ENCODE peak calls at places on chromosomes 7 and 10, in six cellular contexts. W is GM23338, C is GM23248, E is OCI-LY7, Z is SK-N-SH, I is PC-3. L is an unnamed sample.

GRCh38 chr10:36666451-36666850 is 458.9 kb upstream of the ANKRD30A start:
- DNase-seq in C (no peak), W (no peak), E (no peak), I (no peak), Z (no peak), L (no peak)

GRCh38 chr10:22329150-22329549 is 8.3 kb downstream of the BMI1 start:
- DNase-seq in Z (no peak), W (peak), C (no peak), I (no peak), E (no peak), L (no peak)

GRCh38 chr7:144869072-144869471 is 33.2 kb upstream of the TPK1 start:
- DNase-seq in W (peak), I (no peak), Z (no peak), E (no peak), C (no peak), L (no peak)

GRCh38 chr7:151830121-151830815 is 46.6 kb downstream of the PRKAG2 start:
- DNase-seq in E (no peak), Z (no peak), C (no peak), W (no peak), I (no peak), L (no peak)

GRCh38 chr10:115033898-115034297 is 59.3 kb upstream of the ATRNL1 start:
- DNase-seq in C (no peak), I (no peak), E (no peak), Z (no peak), W (no peak), L (no peak)

GRCh38 chr10:130336612-130337304 is 200.6 kb downstream of the GLRX3 start:
- DNase-seq in W (no peak), E (no peak), I (no peak), Z (peak), C (no peak), L (no peak)

GRCh38 chr7:106737202-106737562 is 76.2 kb upstream of the CCDC71L start:
- DNase-seq in C (peak), I (peak), Z (no peak), E (peak), W (peak), L (peak)

GRCh38 chr7:66352071-66352470 is 146.9 kb downstream of the TPST1 start:
- DNase-seq in Z (no peak), E (no peak), C (peak), I (no peak), W (peak), L (no peak)

GRCh38 chr7:108805808-108806397 is 236.2 kb downstream of the DNAJB9 start:
- DNase-seq in I (peak), Z (peak), W (peak), E (peak), C (peak), L (peak)

GRCh38 chr7:104789780-104790179 is 224.2 kb upstream of the KMT2E start:
- DNase-seq in W (no peak), I (no peak), C (no peak), Z (no peak), E (no peak), L (no peak)

GRCh38 chr7:20786779-20787651 is at the start of gene SP8:
- DNase-seq in W (peak), C (peak), Z (peak), I (no peak), E (no peak), L (no peak)

GRCh38 chr7:122383934-122384333 is 79.4 kb upstream of the FEZF1 start:
- DNase-seq in C (no peak), I (no peak), Z (no peak), E (no peak), W (no peak), L (no peak)

GRCh38 chr7:49486974-49487919 is 286.2 kb upstream of the VWC2 start:
- DNase-seq in C (no peak), I (no peak), E (peak), Z (no peak), W (peak), L (no peak)

GRCh38 chr7:132393789-132394261 is 182.4 kb downstream of the PLXNA4 start:
- DNase-seq in I (no peak), C (peak), Z (peak), E (no peak), W (no peak), L (no peak)

GRCh38 chr7:43723002-43723331 is 6.4 kb downstream of the COA1 start:
- DNase-seq in W (no peak), C (no peak), I (no peak), E (no peak), Z (no peak), L (no peak)

GRCh38 chr10:1939016-1939415 is 201.7 kb upstream of the ADARB2 start:
- DNase-seq in E (no peak), W (no peak), Z (no peak), C (no peak), I (no peak), L (no peak)

GRCh38 chr7:83161186-83161585 is 1.5 kb downstream of the PCLO start:
- DNase-seq in I (no peak), Z (no peak), E (no peak), W (peak), C (peak), L (peak)

GRCh38 chr7:16060492-16060891 is 360.8 kb downstream of the CRPPA start:
- DNase-seq in C (peak), E (no peak), Z (no peak), W (no peak), I (no peak), L (no peak)

GRCh38 chr7:24981544-24981951 is 1.6 kb upstream of the OSBPL3 start:
- DNase-seq in C (peak), E (peak), W (peak), Z (peak), I (peak), L (peak)

GRCh38 chr10:70761031-70761601 is 24.1 kb downstream of the TBATA start:
- DNase-seq in W (peak), Z (no peak), I (peak), C (peak), E (no peak), L (no peak)

GRCh38 chr7:19522486-19522885 is 186.4 kb downstream of the POLR1F start:
- DNase-seq in W (no peak), C (peak), E (no peak), I (peak), Z (no peak), L (no peak)

GRCh38 chr10:102113956-102114857 is 6.0 kb downstream of the LDB1 start:
- DNase-seq in C (peak), W (peak), Z (peak), I (no peak), E (no peak), L (no peak)

GRCh38 chr10:18666810-18667209 is 7.6 kb downstream of the ARL5B start:
- DNase-seq in Z (no peak), W (peak), I (peak), C (peak), E (no peak), L (no peak)

GRCh38 chr7:121034929-121035328 is 46.4 kb downstream of the CPED1 start:
- DNase-seq in I (no peak), Z (no peak), E (no peak), W (no peak), C (no peak), L (no peak)

GRCh38 chr10:75145590-75145989 is 34.1 kb downstream of the SAMD8 start:
- DNase-seq in C (no peak), Z (no peak), W (no peak), E (no peak), I (no peak), L (no peak)

GRCh38 chr10:129756912-129757861 is 206.9 kb downstream of the EBF3 start:
- DNase-seq in C (peak), I (no peak), E (no peak), Z (no peak), W (no peak), L (no peak)

GRCh38 chr10:17232276-17232987 is 4.4 kb downstream of the VIM start:
- DNase-seq in E (no peak), Z (no peak), I (no peak), W (no peak), C (peak), L (peak)

GRCh38 chr10:110852255-110852896 is 19.4 kb upstream of the PDCD4 start:
- DNase-seq in I (peak), W (peak), E (no peak), Z (no peak), C (peak), L (peak)

GRCh38 chr7:97580205-97580604 is 151.7 kb upstream of the TAC1 start:
- DNase-seq in C (no peak), E (no peak), I (no peak), W (peak), Z (no peak), L (no peak)

GRCh38 chr7:135673360-135673706 is 11.0 kb downstream of the STMP1 start:
- DNase-seq in I (peak), C (peak), E (no peak), W (no peak), Z (no peak), L (no peak)

GRCh38 chr7:151242181-151243044 is 6.1 kb downstream of the SMARCD3 start:
- DNase-seq in Z (no peak), W (no peak), C (no peak), I (no peak), E (no peak), L (no peak)

GRCh38 chr7:72019436-72019835 is 392.7 kb downstream of the CALN1 start:
- DNase-seq in E (no peak), W (no peak), I (no peak), C (no peak), Z (no peak), L (no peak)

GRCh38 chr10:69959911-69960310 is 92.7 kb upstream of the MACROH2A2 start:
- DNase-seq in E (peak), C (no peak), W (no peak), Z (no peak), I (no peak), L (no peak)

GRCh38 chr7:91168766-91169518 is 95.3 kb upstream of the FZD1 start:
- DNase-seq in Z (peak), C (no peak), E (no peak), I (no peak), W (no peak), L (no peak)

GRCh38 chr10:124238367-124238766 is 145.0 kb upstream of the CHST15 start:
- DNase-seq in C (no peak), Z (no peak), I (peak), W (no peak), E (no peak), L (no peak)

GRCh38 chr10:124237282-124237975 is 144.0 kb upstream of the CHST15 start:
- DNase-seq in E (no peak), W (no peak), C (no peak), Z (peak), I (no peak), L (no peak)

GRCh38 chr10:124239134-124239533 is 145.7 kb upstream of the CHST15 start:
- DNase-seq in E (no peak), W (no peak), I (no peak), Z (no peak), C (no peak), L (no peak)

GRCh38 chr10:124240721-124241350 is 147.4 kb upstream of the CHST15 start:
- DNase-seq in W (peak), I (no peak), Z (no peak), E (no peak), C (no peak), L (no peak)

DNA sequence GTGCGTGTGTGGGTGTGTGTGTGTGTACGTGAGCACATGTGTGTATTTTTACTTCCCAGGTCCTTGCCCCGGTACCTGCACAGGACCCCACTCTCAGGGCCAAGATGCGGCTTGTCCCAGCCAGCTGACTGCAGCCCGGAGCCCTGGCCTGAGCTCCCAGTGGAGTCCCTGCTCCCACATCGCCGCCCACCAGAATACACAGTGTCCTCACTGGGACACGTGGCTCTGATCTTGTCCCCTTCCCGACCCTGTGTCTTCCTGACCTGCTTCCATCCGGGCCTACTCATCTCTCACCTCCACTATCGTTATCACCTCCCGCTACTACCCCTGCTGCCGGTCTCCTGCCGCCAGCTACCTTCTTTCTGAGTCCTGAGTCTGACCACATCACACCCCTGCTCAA is 146.3 kb upstream of the CHST15 start:
- DNase-seq in E (no peak), W (no peak), C (no peak), Z (no peak), I (no peak), L (no peak)
- TF ChIP-seq EZH2phosphoT487 in E (no peak), W (no peak), C (no peak), Z (no peak), I (no peak), L (no peak)

GRCh38 chr10:84296071-84296981 is 32.1 kb upstream of the CCSER2 start:
- DNase-seq in I (no peak), W (peak), E (no peak), C (peak), Z (no peak), L (no peak)

GRCh38 chr10:84292502-84292901 is 35.9 kb upstream of the CCSER2 start:
- DNase-seq in C (no peak), Z (no peak), I (no peak), W (no peak), E (no peak), L (no peak)

GRCh38 chr10:84293574-84294016 is 34.8 kb upstream of the CCSER2 start:
- DNase-seq in C (no peak), W (no peak), E (no peak), I (no peak), Z (peak), L (no peak)

GRCh38 chr10:84293171-84293570 is 35.2 kb upstream of the CCSER2 start:
- DNase-seq in W (no peak), I (no peak), C (no peak), E (no peak), Z (no peak), L (no peak)

GRCh38 chr10:84294766-84295447 is 33.5 kb upstream of the CCSER2 start:
- DNase-seq in I (no peak), W (no peak), C (no peak), E (no peak), Z (no peak), L (peak)
- TF ChIP-seq EZH2phosphoT487 in I (no peak), W (no peak), C (no peak), E (no peak), Z (no peak), L (no peak)

GRCh38 chr10:133129151-133129853 is 30.7 kb upstream of the KNDC1 start:
- DNase-seq in Z (peak), E (no peak), I (no peak), C (no peak), W (no peak), L (no peak)

GRCh38 chr10:133126431-133127290 is 33.4 kb upstream of the KNDC1 start:
- DNase-seq in I (no peak), C (no peak), W (no peak), E (no peak), Z (no peak), L (no peak)

GRCh38 chr10:133125901-133126300 is 34.1 kb upstream of the KNDC1 start:
- DNase-seq in W (no peak), Z (no peak), E (no peak), I (no peak), C (no peak), L (no peak)

GRCh38 chr10:133128126-133129081 is 31.6 kb upstream of the KNDC1 start:
- DNase-seq in I (no peak), Z (no peak), W (no peak), C (no peak), E (no peak), L (no peak)

GRCh38 chr10:133127291-133128125 is 32.5 kb upstream of the KNDC1 start:
- DNase-seq in Z (peak), I (peak), C (peak), W (peak), E (peak), L (no peak)
- TF ChIP-seq EZH2phosphoT487 in Z (no peak), I (no peak), C (no peak), W (no peak), E (no peak), L (no peak)

GRCh38 chr7:137245186-137245585 is 98.3 kb downstream of the PTN start:
- DNase-seq in W (no peak), E (no peak), Z (no peak), C (no peak), I (no peak), L (no peak)
- TF ChIP-seq EZH2phosphoT487 in W (no peak), E (no peak), Z (no peak), C (no peak), I (no peak), L (no peak)

GRCh38 chr7:137992042-137992737 is 9.7 kb downstream of the CREB3L2 start:
- DNase-seq in I (no peak), C (peak), E (no peak), W (no peak), Z (no peak), L (no peak)

GRCh38 chr7:137993395-137993743 is 8.5 kb downstream of the CREB3L2 start:
- DNase-seq in Z (no peak), W (no peak), C (no peak), E (no peak), I (no peak), L (no peak)

GRCh38 chr7:137990251-137990901 is 11.5 kb downstream of the CREB3L2 start:
- DNase-seq in Z (no peak), W (no peak), I (no peak), C (peak), E (no peak), L (no peak)

GRCh38 chr7:137994091-137994688 is 7.7 kb downstream of the CREB3L2 start:
- DNase-seq in E (no peak), C (no peak), I (no peak), Z (no peak), W (no peak), L (no peak)

DNA sequence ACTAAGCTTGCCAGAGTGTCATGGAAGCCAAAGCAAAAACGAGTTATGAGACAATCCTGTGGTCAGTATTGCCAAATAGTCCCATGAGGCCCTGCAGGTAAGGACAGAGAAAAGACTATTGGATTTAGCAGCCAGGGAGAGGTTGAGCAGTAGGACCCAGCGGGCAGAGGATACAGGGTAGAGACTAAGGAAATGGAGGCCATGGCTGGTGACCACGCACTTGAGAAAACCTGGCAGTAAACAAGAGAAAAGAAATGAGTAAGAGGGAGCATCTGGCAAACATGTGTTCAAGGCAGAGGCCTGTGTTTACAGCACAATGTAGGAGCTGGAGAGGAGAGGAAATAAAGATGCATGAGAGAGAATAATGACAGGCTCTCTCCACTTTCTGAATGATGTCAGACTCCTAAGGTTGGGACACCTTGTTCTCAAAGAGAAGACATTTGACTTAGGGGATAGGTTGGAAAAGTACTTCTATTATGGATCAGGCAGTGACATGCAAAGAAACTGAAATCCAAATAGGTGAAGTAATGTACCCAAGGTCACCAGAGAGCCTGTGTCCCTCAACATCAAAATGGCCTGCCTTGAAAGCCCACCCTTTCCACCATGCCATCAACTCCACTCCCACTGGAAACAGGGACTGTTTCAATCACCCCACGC is 9.0 kb downstream of the CREB3L2 start:
- DNase-seq in C (peak), W (no peak), E (no peak), Z (no peak), I (no peak), L (no peak)
- TF ChIP-seq EZH2phosphoT487 in C (no peak), W (no peak), E (no peak), Z (no peak), I (no peak), L (no peak)

GRCh38 chr10:78180306-78180705 is 146.6 kb downstream of the RPS24 start:
- DNase-seq in Z (no peak), E (no peak), C (no peak), W (no peak), I (no peak), L (no peak)

GRCh38 chr10:78179886-78180285 is 146.2 kb downstream of the RPS24 start:
- DNase-seq in W (no peak), E (no peak), Z (no peak), C (no peak), I (no peak), L (no peak)

GRCh38 chr10:78182841-78183240 is 149.2 kb downstream of the RPS24 start:
- DNase-seq in Z (no peak), I (no peak), E (no peak), C (no peak), W (no peak), L (no peak)

GRCh38 chr10:78178940-78179339 is 145.3 kb downstream of the RPS24 start:
- DNase-seq in I (peak), Z (no peak), C (peak), E (no peak), W (peak), L (no peak)

DNA sequence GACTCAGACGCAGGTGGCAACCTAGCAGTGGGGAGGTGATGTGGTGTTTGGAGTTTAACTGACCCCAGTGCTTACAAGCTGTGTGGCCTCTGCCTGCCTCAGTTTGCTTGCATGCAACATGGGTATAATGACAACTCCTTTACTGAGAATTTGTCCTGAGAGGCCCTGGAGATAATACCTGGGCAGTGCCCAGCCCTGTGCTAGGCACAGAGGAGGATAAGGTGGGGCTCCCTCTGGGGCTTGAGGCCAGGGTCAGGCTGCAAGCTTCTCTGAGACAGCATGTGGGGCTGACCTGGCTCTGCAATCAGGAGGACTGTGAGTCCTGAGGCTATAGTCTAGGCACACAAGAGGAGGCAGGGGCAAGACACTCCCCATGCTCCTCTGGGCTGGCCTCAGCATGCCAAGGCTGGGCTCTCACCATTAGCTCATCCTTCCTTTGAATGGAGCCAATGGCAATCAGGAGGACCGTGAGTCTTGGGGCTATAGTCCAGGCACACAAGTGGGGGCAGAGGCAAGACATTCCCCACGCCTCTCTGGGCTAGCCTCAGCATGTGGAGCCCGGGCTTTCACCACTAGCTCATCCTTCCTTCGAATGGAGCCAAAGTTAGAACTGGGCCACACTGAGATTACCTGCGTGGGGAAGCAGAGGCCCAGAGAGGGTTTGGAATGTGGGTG is 147.9 kb downstream of the RPS24 start:
- DNase-seq in W (no peak), I (no peak), C (no peak), E (no peak), Z (no peak), L (no peak)
- TF ChIP-seq EZH2phosphoT487 in W (no peak), I (no peak), C (no peak), E (no peak), Z (no peak), L (no peak)

L was measured in MM.1S.